ENCODE peak calls at places on chromosomes 4 and X, in nine cellular contexts. P is T-helper 9 cell; Y is AG20443; Z is AG09309; B is activated CD4-positive, alpha-beta memory T cell treated with anti-CD3 and anti-CD28 coated beads for 36 hours; T is Right ventricle myocardium superior; O is nephron progenitor cell; I is CD4-positive, alpha-beta memory T cell; U is mesendoderm. L is an unnamed sample.

GRCh38 chrX:15946783-15947550 is 92.4 kb upstream of the AP1S2 start:
- DNase-seq in P (no peak), Y (peak; percentile 60), Z (peak; percentile 59), B (peak; percentile 12), T (no peak), O (no peak), I (no peak), U (peak; percentile 65), L (no peak)

GRCh38 chrX:133415276-133416105 is at the start of gene GPC4:
- DNase-seq in P (no peak), Y (peak; percentile 74), Z (no peak), B (no peak), T (peak; percentile 77), O (peak; percentile 83), I (no peak), U (peak; percentile 85), L (peak; percentile 51)

GRCh38 chrX:119672252-119672825 is 20.6 kb downstream of the SEPTIN6 start:
- DNase-seq in P (no peak), Y (no peak), Z (no peak), B (no peak), T (no peak), O (no peak), I (no peak), U (no peak), L (no peak)

GRCh38 chr4:32455231-32455630 is 1735.1 kb downstream of the PCDH7 start:
- DNase-seq in P (no peak), Y (no peak), Z (no peak), B (no peak), T (no peak), O (no peak), I (no peak), U (no peak), L (no peak)

GRCh38 chr4:123244233-123244632 is 152.4 kb upstream of the SPRY1 start:
- DNase-seq in P (no peak), Y (no peak), Z (no peak), B (no peak), T (peak; percentile 73), O (no peak), I (no peak), U (no peak), L (no peak)

GRCh38 chrX:23870041-23870440 is 37.7 kb downstream of the APOO start:
- DNase-seq in P (no peak), Y (no peak), Z (no peak), B (no peak), T (no peak), O (no peak), I (no peak), U (no peak), L (no peak)

GRCh38 chr4:46270986-46271596 is 118.8 kb downstream of the GABRA2 start:
- DNase-seq in P (no peak), Y (peak; percentile 7), Z (no peak), B (no peak), T (no peak), O (no peak), I (no peak), U (peak; percentile 42), L (no peak)

GRCh38 chrX:7088968-7089615 is 58.4 kb upstream of the STS start:
- DNase-seq in P (peak; percentile 13), Y (no peak), Z (no peak), B (peak; percentile 41), T (no peak), O (peak; percentile 16), I (peak; percentile 34), U (peak; percentile 79), L (no peak)

GRCh38 chrX:2898861-2899512 is 30.2 kb downstream of the ARSD start:
- DNase-seq in P (no peak), Y (no peak), Z (no peak), B (no peak), T (no peak), O (no peak), I (no peak), U (no peak), L (no peak)

GRCh38 chr4:152220201-152220666 is 315.7 kb downstream of the FBXW7 start:
- DNase-seq in P (no peak), Y (peak; percentile 56), Z (peak; percentile 80), B (peak; percentile 61), T (no peak), O (no peak), I (no peak), U (peak; percentile 34), L (no peak)

GRCh38 chr4:167715176-167715575 is 377.2 kb upstream of the ANXA10 start:
- DNase-seq in P (no peak), Y (no peak), Z (no peak), B (no peak), T (no peak), O (no peak), I (no peak), U (no peak), L (no peak)

GRCh38 chr4:138952405-138952804 is 63.2 kb upstream of the NOCT start:
- DNase-seq in P (no peak), Y (no peak), Z (no peak), B (peak; percentile 55), T (no peak), O (no peak), I (no peak), U (no peak), L (no peak)

GRCh38 chrX:154350429-154351182 is 23.8 kb downstream of the FLNA start:
- DNase-seq in P (peak; percentile 10), Y (no peak), Z (no peak), B (no peak), T (peak; percentile 33), O (no peak), I (peak; percentile 9), U (peak; percentile 0), L (no peak)

L was measured in neuronal stem cell.